ENCODE peak calls at places on chromosomes 5 and 9, in seven cellular contexts. M is transverse colon, O is GM12878, Z is A549, J is suprapubic skin, D is tibial nerve, I is ovary. Q is an unnamed sample.

GRCh38 chr5:171152382-171152781 is 156.7 kb upstream of the TLX3 start:
- DNase-seq in M (no peak), O (no peak), Z (peak; percentile 51), J (no peak), D (no peak), I (no peak), Q (no peak)

GRCh38 chr5:64690417-64691151 is at the start of gene SHISAL2B:
- DNase-seq in M (no peak), O (no peak), Z (peak; percentile 30), J (no peak), D (no peak), I (peak; percentile 33), Q (no peak)

GRCh38 chr9:87089963-87090362 is 142.7 kb upstream of the GAS1 start:
- DNase-seq in M (no peak), O (no peak), Z (no peak), J (no peak), D (no peak), I (no peak), Q (no peak)

GRCh38 chr9:86517475-86517874 is 163.3 kb upstream of the TUT7 start:
- DNase-seq in M (no peak), O (no peak), Z (no peak), J (no peak), D (no peak), I (no peak), Q (no peak)

GRCh38 chr5:90037646-90038045 is 371.9 kb downstream of the CETN3 start:
- DNase-seq in M (no peak), O (no peak), Z (no peak), J (no peak), D (no peak), I (no peak), Q (no peak)

GRCh38 chr5:147658293-147658932 is 124.1 kb downstream of the JAKMIP2 start:
- DNase-seq in M (no peak), O (no peak), Z (no peak), J (no peak), D (no peak), I (no peak), Q (no peak)

GRCh38 chr5:68339921-68340321 is 124.4 kb downstream of the PIK3R1 start:
- DNase-seq in M (no peak), O (no peak), Z (no peak), J (no peak), D (no peak), I (no peak), Q (no peak)

GRCh38 chr9:135878528-135879236 is 28.7 kb downstream of the CAMSAP1 start:
- DNase-seq in M (no peak), O (no peak), Z (no peak), J (no peak), D (no peak), I (no peak), Q (no peak)

GRCh38 chr5:135243194-135244191 is 155.5 kb downstream of the MACROH2A1 start:
- DNase-seq in M (peak; percentile 55), O (no peak), Z (no peak), J (no peak), D (no peak), I (no peak), Q (peak; percentile 25)

GRCh38 chr5:60945760-60946253 is 802 bp downstream of the NDUFAF2 start:
- DNase-seq in M (no peak), O (peak; percentile 11), Z (peak; percentile 32), J (peak; percentile 64), D (peak; percentile 15), I (peak; percentile 60), Q (peak; percentile 34)

GRCh38 chr5:147751156-147751830 is 31.2 kb downstream of the JAKMIP2 start:
- DNase-seq in M (no peak), O (no peak), Z (no peak), J (no peak), D (no peak), I (no peak), Q (no peak)

GRCh38 chr9:123361731-123362560 is 5.9 kb downstream of the CRB2 start:
- DNase-seq in M (no peak), O (no peak), Z (no peak), J (no peak), D (no peak), I (no peak), Q (no peak)

GRCh38 chr9:109734814-109735213 is 45.2 kb upstream of the PALM2AKAP2 start:
- DNase-seq in M (no peak), O (no peak), Z (no peak), J (no peak), D (no peak), I (no peak), Q (no peak)

GRCh38 chr5:160272889-160273288 is 39.5 kb downstream of the CCNJL start:
- DNase-seq in M (no peak), O (no peak), Z (no peak), J (no peak), D (no peak), I (no peak), Q (no peak)

GRCh38 chr5:122849746-122850145 is 4.3 kb downstream of the SNX24 start:
- DNase-seq in M (no peak), O (no peak), Z (no peak), J (no peak), D (no peak), I (no peak), Q (no peak)

GRCh38 chr5:52269395-52269794 is 518.3 kb upstream of the ITGA1 start:
- DNase-seq in M (no peak), O (no peak), Z (no peak), J (no peak), D (no peak), I (no peak), Q (no peak)

GRCh38 chr5:145101246-145101645 is 733.9 kb downstream of the PRELID2 start:
- DNase-seq in M (no peak), O (no peak), Z (peak; percentile 9), J (no peak), D (no peak), I (no peak), Q (no peak)

GRCh38 chr9:105393576-105394344 is 54.1 kb upstream of the FSD1L start:
- DNase-seq in M (no peak), O (no peak), Z (no peak), J (no peak), D (no peak), I (no peak), Q (no peak)

DNA sequence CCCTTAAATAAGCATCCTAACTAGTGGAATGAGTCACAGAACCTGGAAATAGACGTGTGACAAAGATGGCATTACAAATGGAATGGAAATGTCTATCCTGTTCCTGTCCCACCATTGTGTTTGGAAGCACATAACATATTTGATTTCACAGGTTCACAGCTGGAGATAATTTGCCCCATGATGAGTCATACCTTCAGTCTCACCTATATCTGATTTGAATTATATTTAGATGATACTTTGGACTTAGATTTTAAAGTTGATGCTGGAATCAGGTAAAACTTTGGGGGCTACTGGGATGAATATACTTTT is 92.5 kb downstream of the CEMIP2 start:
- DNase-seq in M (no peak), O (no peak), Z (no peak), J (no peak), D (no peak), I (no peak), Q (no peak)
- TF ChIP-seq EP300 in M (no peak), O (no peak), Z (no peak), J (no peak), D (no peak), I (no peak), Q (no peak)

GRCh38 chr5:128228506-128228905 is 144.9 kb downstream of the SLC12A2 start:
- DNase-seq in M (no peak), O (no peak), Z (no peak), J (no peak), D (no peak), I (no peak), Q (no peak)
- TF ChIP-seq EP300 in M (no peak), O (no peak), Z (no peak), J (no peak), D (no peak), I (no peak), Q (no peak)

GRCh38 chr9:18461496-18461895 is 12.5 kb upstream of the ADAMTSL1 start:
- DNase-seq in M (no peak), O (no peak), Z (no peak), J (no peak), D (no peak), I (no peak), Q (no peak)
- TF ChIP-seq EP300 in M (no peak), O (no peak), Z (no peak), J (no peak), D (no peak), I (no peak), Q (no peak)

GRCh38 chr5:80191397-80191796 is 64.5 kb downstream of the SERINC5 start:
- DNase-seq in M (no peak), O (no peak), Z (no peak), J (no peak), D (no peak), I (no peak), Q (no peak)

GRCh38 chr5:80190960-80191359 is 64.9 kb downstream of the SERINC5 start:
- DNase-seq in M (no peak), O (peak; percentile 25), Z (no peak), J (no peak), D (no peak), I (no peak), Q (no peak)

GRCh38 chr5:80192507-80193241 is 63.2 kb downstream of the SERINC5 start:
- DNase-seq in M (no peak), O (no peak), Z (peak; percentile 5), J (no peak), D (no peak), I (peak; percentile 55), Q (no peak)

GRCh38 chr5:80193421-80193820 is 62.4 kb downstream of the SERINC5 start:
- DNase-seq in M (no peak), O (no peak), Z (no peak), J (no peak), D (no peak), I (no peak), Q (no peak)

GRCh38 chr5:80191991-80192398 is 63.9 kb downstream of the SERINC5 start:
- DNase-seq in M (peak; percentile 24), O (no peak), Z (no peak), J (no peak), D (no peak), I (no peak), Q (no peak)
- TF ChIP-seq EP300 in M (no peak), O (no peak), Z (no peak), J (no peak), D (peak; percentile 45), I (no peak), Q (no peak)

DNA sequence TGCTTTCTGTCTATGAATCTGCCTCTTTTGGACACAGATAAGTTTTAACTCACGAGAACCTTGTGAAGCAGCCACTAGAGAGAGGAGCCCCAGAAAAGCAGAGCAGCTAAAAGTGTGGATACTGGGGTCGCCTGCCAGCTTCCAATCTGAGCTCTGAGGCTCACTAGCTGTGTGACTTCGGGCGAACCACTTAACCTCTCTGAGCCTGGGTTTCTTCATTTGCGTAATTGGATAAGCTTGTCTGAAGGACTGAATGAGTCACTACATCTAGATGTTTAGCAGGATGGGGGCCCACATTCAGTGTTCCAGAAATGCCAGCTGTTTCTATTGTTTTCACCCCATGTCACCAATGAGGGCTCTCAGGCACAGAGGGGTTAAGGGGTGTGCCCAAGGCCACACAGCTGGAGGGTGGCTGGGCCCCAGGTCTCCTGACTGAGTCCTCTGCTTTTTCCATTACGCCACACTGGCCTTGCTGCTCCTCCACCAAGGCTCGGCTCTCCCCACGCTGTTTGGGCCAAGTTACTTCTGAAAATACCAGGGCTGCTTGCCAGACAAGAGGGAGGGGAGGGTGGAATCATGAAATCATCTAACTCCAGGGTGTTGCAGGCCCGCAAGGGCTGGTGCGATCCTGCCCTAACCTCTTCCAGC is 36.2 kb downstream of the SH3PXD2B start:
- DNase-seq in M (peak; percentile 82), O (no peak), Z (peak; percentile 38), J (peak; percentile 97), D (peak; percentile 92), I (peak; percentile 93), Q (peak; percentile 60)
- TF ChIP-seq EP300 in M (peak; percentile 62), O (no peak), Z (no peak), J (peak; percentile 82), D (peak; percentile 100), I (peak; percentile 93), Q (peak; percentile 96)